ENCODE peak calls at places on chromosomes 11 and 22, in four cellular contexts. S is fibroblast of lung, W is HCT116, E is HFF-Myc. N is an unnamed sample.

GRCh38 chr11:45752136-45752535 is 52.8 kb upstream of the SLC35C1 start:
- DNase-seq in S (no peak), W (no peak), E (no peak), N (no peak)

GRCh38 chr22:23537421-23537820 is 42.7 kb downstream of the IGLL1 start:
- DNase-seq in S (no peak), W (no peak), E (no peak), N (no peak)

GRCh38 chr11:11022126-11022730 is 164.4 kb upstream of the ZBED5 start:
- DNase-seq in S (no peak), W (peak), E (no peak), N (peak)

GRCh38 chr11:120471131-120471530 is 40.4 kb upstream of the GRIK4 start:
- DNase-seq in S (peak), W (no peak), E (no peak), N (peak)

GRCh38 chr22:22791438-22792181 is 96.0 kb upstream of the IGLL5 start:
- DNase-seq in S (no peak), W (no peak), E (no peak), N (no peak)

GRCh38 chr11:106988151-106988806 is 30.0 kb downstream of the GUCY1A2 start:
- DNase-seq in S (peak), W (no peak), E (peak), N (peak)

GRCh38 chr11:57336111-57336666 is 497 bp upstream of the SSRP1 start:
- DNase-seq in S (no peak), W (no peak), E (no peak), N (no peak)

GRCh38 chr11:77993902-77994301 is 566 bp downstream of the INTS4 start:
- DNase-seq in S (no peak), W (no peak), E (no peak), N (no peak)

GRCh38 chr22:32628626-32629587 is 154.3 kb downstream of the FBXO7 start:
- DNase-seq in S (no peak), W (no peak), E (peak), N (peak)

GRCh38 chr11:43868852-43869567 is 11.6 kb upstream of the ALKBH3 start:
- DNase-seq in S (peak), W (no peak), E (no peak), N (peak)

GRCh38 chr11:14499178-14499559 is 442 bp downstream of the COPB1 start:
- DNase-seq in S (no peak), W (no peak), E (no peak), N (peak)

GRCh38 chr22:30947163-30947820 is 21.3 kb downstream of the MORC2 start:
- DNase-seq in S (no peak), W (no peak), E (no peak), N (no peak)

GRCh38 chr11:36594316-36594989 is at the start of gene IFTAP:
- DNase-seq in S (peak), W (peak), E (peak), N (peak)

GRCh38 chr11:8832571-8833260 is 78.3 kb upstream of the AKIP1 start:
- DNase-seq in S (peak), W (no peak), E (peak), N (peak)

GRCh38 chr11:30311189-30311588 is 11.7 kb upstream of the ARL14EP start:
- DNase-seq in S (no peak), W (no peak), E (no peak), N (no peak)

GRCh38 chr11:73297231-73297590 is 10.9 kb upstream of the ARHGEF17 start:
- DNase-seq in S (no peak), W (no peak), E (no peak), N (no peak)

GRCh38 chr11:128620306-128621175 is 33.2 kb upstream of the ETS1 start:
- DNase-seq in S (no peak), W (no peak), E (no peak), N (no peak)

GRCh38 chr11:119886667-119887230 is 157.7 kb upstream of the NECTIN1 start:
- DNase-seq in S (no peak), W (no peak), E (no peak), N (no peak)

GRCh38 chr11:90135016-90135415 is 553 bp downstream of the NAALAD2 start:
- DNase-seq in S (no peak), W (no peak), E (no peak), N (peak)
- H3K4me3 ChIP-seq in S (peak), W (no peak), E (peak), N (peak)

GRCh38 chr11:64000026-64000739 is 13.9 kb downstream of the OTUB1 start:
- DNase-seq in S (peak), W (no peak), E (no peak), N (peak)
- TF ChIP-seq CTCF in S (peak), W (no peak), E (peak), N (no peak)

GRCh38 chr11:47396049-47396320 is 12.4 kb upstream of the SLC39A13 start:
- DNase-seq in S (no peak), W (no peak), E (no peak), N (no peak)
- H3K4me3 ChIP-seq in S (no peak), W (no peak), E (no peak), N (no peak)

GRCh38 chr11:34851916-34852315 is 64.3 kb downstream of the APIP start:
- DNase-seq in S (no peak), W (no peak), E (no peak), N (no peak)
- TF ChIP-seq CTCF in S (no peak), W (no peak), E (no peak), N (no peak)

GRCh38 chr11:81071641-81072040 is 1630.8 kb upstream of the TENM4 start:
- DNase-seq in S (no peak), W (no peak), E (no peak), N (no peak)
- H3K4me3 ChIP-seq in S (no peak), W (no peak), E (no peak), N (no peak)

GRCh38 chr22:19430890-19431541 is 517 bp downstream of the HIRA start:
- DNase-seq in S (peak), W (no peak), E (no peak), N (peak)
- TF ChIP-seq CTCF in S (peak), W (peak), E (no peak), N (peak)

DNA sequence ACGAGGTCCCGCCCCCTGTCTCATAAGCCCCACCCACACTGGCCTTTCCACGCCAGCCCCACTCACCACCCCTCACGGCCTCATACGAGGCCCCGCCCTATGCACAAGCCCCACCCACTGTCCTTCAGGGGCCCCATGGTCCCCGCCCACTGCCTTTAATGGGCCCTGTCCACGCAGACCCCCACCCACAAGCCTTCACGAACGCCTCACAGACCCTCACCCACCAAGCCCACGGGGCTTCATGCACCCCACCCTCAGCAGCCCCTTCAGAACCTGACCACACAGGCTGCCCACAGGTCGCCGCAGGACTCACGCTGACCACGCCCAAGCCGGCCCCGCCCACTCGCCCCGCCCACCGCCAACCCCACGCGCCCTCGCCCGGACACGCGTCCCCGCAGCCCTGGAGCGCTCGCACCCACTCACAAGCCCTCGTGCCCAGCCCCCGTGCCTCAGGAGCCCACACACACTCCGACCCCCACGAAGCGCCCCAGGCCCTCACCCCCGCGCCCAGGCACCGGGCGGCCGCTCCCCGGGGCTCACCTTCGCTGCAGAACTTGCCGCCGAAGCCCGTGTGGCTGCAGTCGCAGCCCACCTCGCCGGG is 10.5 kb downstream of the NRXN2 start:
- DNase-seq in S (no peak), W (no peak), E (no peak), N (no peak)
- H3K4me3 ChIP-seq in S (no peak), W (no peak), E (no peak), N (no peak)